ENCODE peak calls at places on chromosomes 1 and 21, in four cellular contexts. Y, D, C and M are unnamed samples.

GRCh38 chr1:228178737-228179720 is 13.4 kb downstream of the IBA57 start:
- DNase-seq in D (no peak), C (no peak), Y (no peak), M (no peak)

GRCh38 chr1:71658295-71658694 is 577.5 kb upstream of the ZRANB2 start:
- DNase-seq in D (no peak), C (no peak), Y (no peak), M (no peak)

GRCh38 chr1:215625949-215626348 is 58.8 kb downstream of the KCTD3 start:
- DNase-seq in D (no peak), Y (no peak), C (no peak), M (no peak)

GRCh38 chr1:14113841-14114567 is 414.0 kb downstream of the PRDM2 start:
- DNase-seq in D (no peak), Y (peak; percentile 34), C (no peak), M (peak; percentile 28)

GRCh38 chr1:84245566-84245965 is 55.9 kb upstream of the SAMD13 start:
- DNase-seq in C (no peak), Y (no peak), D (no peak), M (no peak)

GRCh38 chr1:177659259-177659658 is 310.6 kb downstream of the SEC16B start:
- DNase-seq in Y (no peak), C (no peak), D (no peak), M (no peak)

GRCh38 chr1:183244466-183244865 is 58.4 kb downstream of the LAMC2 start:
- DNase-seq in Y (peak; percentile 90), D (no peak), C (peak; percentile 78), M (no peak)

GRCh38 chr1:232684331-232685105 is 54.6 kb upstream of the SIPA1L2 start:
- DNase-seq in Y (no peak), D (no peak), C (no peak), M (no peak)

GRCh38 chr1:53535846-53536245 is 76.6 kb downstream of the DMRTB1 start:
- DNase-seq in C (peak; percentile 62), D (no peak), Y (no peak), M (no peak)

GRCh38 chr21:17514124-17514481 is 1.3 kb downstream of the CXADR start:
- DNase-seq in D (no peak), C (no peak), Y (no peak), M (no peak)

GRCh38 chr21:45630876-45631275 is 12.6 kb upstream of the PCBP3 start:
- DNase-seq in Y (no peak), C (no peak), D (no peak), M (no peak)

GRCh38 chr1:165712764-165713163 is 14.4 kb upstream of the ALDH9A1 start:
- DNase-seq in D (no peak), C (no peak), Y (no peak), M (no peak)

DNA sequence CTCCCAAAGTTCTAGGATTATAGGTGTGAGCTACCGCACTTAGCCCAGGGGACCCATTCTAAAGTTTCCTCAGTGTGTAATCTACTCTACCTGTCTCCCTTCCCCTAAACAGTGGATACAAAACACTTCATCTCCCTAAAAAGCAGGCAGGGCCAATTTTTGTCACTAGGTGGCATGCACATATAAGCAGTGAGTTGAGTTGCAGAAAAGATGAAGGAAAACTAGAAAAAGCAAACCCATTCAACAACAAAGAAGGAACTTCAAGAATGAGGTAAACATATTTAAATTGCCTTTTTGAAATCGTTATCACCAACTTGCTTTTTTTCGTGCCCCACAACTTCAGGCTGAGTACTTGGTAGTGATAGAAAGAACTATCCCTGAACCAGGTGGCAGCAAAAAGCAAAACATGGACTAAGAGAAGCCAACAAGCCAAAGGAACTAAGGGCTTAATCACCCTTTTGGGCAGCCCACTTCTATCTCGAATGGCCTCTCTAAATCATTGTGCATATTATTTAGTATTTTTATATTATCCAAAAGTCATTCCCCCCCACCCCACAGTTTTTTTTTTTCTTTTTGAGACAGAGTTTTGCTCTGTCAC is 19.7 kb upstream of the ALDH9A1 start:
- DNase-seq in D (peak; percentile 41), C (peak; percentile 48), Y (no peak), M (peak; percentile 61)
- TF ChIP-seq CTCF in D (peak; percentile 64), C (peak; percentile 92), Y (peak; percentile 69), M (peak; percentile 59)

GRCh38 chr1:184340984-184341383 is 45.8 kb upstream of the C1orf21 start:
- DNase-seq in Y (no peak), D (no peak), C (no peak), M (no peak)
- TF ChIP-seq CTCF in Y (peak; percentile 35), D (no peak), C (peak; percentile 10), M (no peak)

DNA sequence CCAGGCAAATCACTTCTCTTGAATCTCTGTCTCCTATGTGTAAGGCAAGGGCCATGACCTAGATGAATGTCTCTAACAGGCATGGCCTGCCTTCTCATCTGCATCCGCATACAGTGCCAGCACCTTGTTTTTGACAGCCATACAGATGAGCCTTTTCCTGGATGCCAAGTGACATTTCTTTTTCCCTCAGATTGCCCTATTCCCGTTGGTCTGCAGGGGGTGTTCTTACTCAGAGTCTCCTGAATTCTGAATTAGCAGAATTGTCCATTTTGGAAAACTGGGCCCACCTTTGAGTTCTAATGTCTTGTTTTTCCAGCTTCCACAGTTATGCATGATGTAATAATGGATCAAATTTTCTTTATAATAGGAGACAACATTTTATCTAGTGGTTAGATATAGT is 88.0 kb upstream of the ADAR start:
- DNase-seq in D (no peak), C (no peak), Y (no peak), M (no peak)
- TF ChIP-seq CTCF in D (no peak), C (no peak), Y (peak; percentile 29), M (no peak)

GRCh38 chr1:5949074-5949760 is 43.0 kb downstream of the NPHP4 start:
- DNase-seq in Y (no peak), D (no peak), C (no peak), M (no peak)
- TF ChIP-seq CTCF in Y (no peak), D (no peak), C (no peak), M (no peak)

GRCh38 chr1:90817399-90817798 is 100.3 kb upstream of the BARHL2 start:
- DNase-seq in D (no peak), Y (no peak), C (no peak), M (no peak)
- TF ChIP-seq CTCF in D (no peak), Y (no peak), C (no peak), M (no peak)